ENCODE peak calls at places on chromosomes 5 and 9, in seven cellular contexts. One of them, this sample, is unnamed.

GRCh38 chr5:73797142-73797530 is 171.1 kb downstream of the ARHGEF28 start:
- DNase-seq in endothelial cell of umbilical vein: no peak
- DNase-seq in fibroblast of lung: no peak
- DNase-seq in hepatocyte: no peak
- DNase-seq in cardiac fibroblast: peak
- DNase-seq in transverse colon: no peak
- DNase-seq in IMR-90: peak
- DNase-seq in this sample: peak

GRCh38 chr9:115194216-115194615 is 76.3 kb upstream of the TNC start:
- DNase-seq in cardiac fibroblast: peak
- DNase-seq in IMR-90: peak
- DNase-seq in transverse colon: no peak
- DNase-seq in fibroblast of lung: no peak
- DNase-seq in hepatocyte: no peak
- DNase-seq in endothelial cell of umbilical vein: no peak
- DNase-seq in this sample: peak

GRCh38 chr5:52837591-52838001 is 49.9 kb downstream of the ITGA1 start:
- DNase-seq in endothelial cell of umbilical vein: no peak
- DNase-seq in hepatocyte: no peak
- DNase-seq in IMR-90: peak
- DNase-seq in fibroblast of lung: peak
- DNase-seq in transverse colon: no peak
- DNase-seq in cardiac fibroblast: peak
- DNase-seq in this sample: peak

GRCh38 chr5:121319292-121319691 is 532.4 kb upstream of the FTMT start:
- DNase-seq in hepatocyte: no peak
- DNase-seq in IMR-90: no peak
- DNase-seq in endothelial cell of umbilical vein: no peak
- DNase-seq in transverse colon: no peak
- DNase-seq in fibroblast of lung: no peak
- DNase-seq in cardiac fibroblast: no peak
- DNase-seq in this sample: no peak

GRCh38 chr5:59100875-59101274 is 518.0 kb downstream of the RAB3C start:
- DNase-seq in IMR-90: no peak
- DNase-seq in transverse colon: no peak
- DNase-seq in hepatocyte: no peak
- DNase-seq in fibroblast of lung: no peak
- DNase-seq in cardiac fibroblast: no peak
- DNase-seq in endothelial cell of umbilical vein: no peak
- DNase-seq in this sample: no peak

GRCh38 chr5:69414885-69415583 is at the start of gene MARVELD2:
- DNase-seq in hepatocyte: peak
- DNase-seq in endothelial cell of umbilical vein: peak
- DNase-seq in fibroblast of lung: peak
- DNase-seq in cardiac fibroblast: no peak
- DNase-seq in IMR-90: peak
- DNase-seq in transverse colon: peak
- DNase-seq in this sample: peak

GRCh38 chr5:45508155-45508554 is 188.0 kb downstream of the HCN1 start:
- DNase-seq in cardiac fibroblast: no peak
- DNase-seq in transverse colon: no peak
- DNase-seq in endothelial cell of umbilical vein: no peak
- DNase-seq in fibroblast of lung: no peak
- DNase-seq in hepatocyte: no peak
- DNase-seq in IMR-90: no peak
- DNase-seq in this sample: no peak

GRCh38 chr5:51539232-51539631 is 156.0 kb downstream of the ISL1 start:
- DNase-seq in cardiac fibroblast: no peak
- DNase-seq in fibroblast of lung: no peak
- DNase-seq in transverse colon: no peak
- DNase-seq in hepatocyte: no peak
- DNase-seq in IMR-90: no peak
- DNase-seq in endothelial cell of umbilical vein: no peak
- DNase-seq in this sample: no peak

GRCh38 chr5:133902521-133903118 is 65.8 kb downstream of the C5orf15 start:
- DNase-seq in transverse colon: no peak
- DNase-seq in IMR-90: no peak
- DNase-seq in fibroblast of lung: no peak
- DNase-seq in cardiac fibroblast: no peak
- DNase-seq in hepatocyte: no peak
- DNase-seq in endothelial cell of umbilical vein: no peak
- DNase-seq in this sample: no peak

GRCh38 chr5:76479973-76480667 is 77.0 kb downstream of the IQGAP2 start:
- DNase-seq in fibroblast of lung: no peak
- DNase-seq in endothelial cell of umbilical vein: no peak
- DNase-seq in cardiac fibroblast: no peak
- DNase-seq in transverse colon: peak
- DNase-seq in IMR-90: no peak
- DNase-seq in hepatocyte: peak
- DNase-seq in this sample: no peak

GRCh38 chr9:75914936-75915335 is 24.5 kb downstream of the PCSK5 start:
- DNase-seq in transverse colon: no peak
- DNase-seq in IMR-90: no peak
- DNase-seq in cardiac fibroblast: no peak
- DNase-seq in fibroblast of lung: no peak
- DNase-seq in endothelial cell of umbilical vein: no peak
- DNase-seq in hepatocyte: no peak
- DNase-seq in this sample: no peak

GRCh38 chr5:151255621-151256286 is 2.8 kb downstream of the GM2A start:
- DNase-seq in cardiac fibroblast: no peak
- DNase-seq in fibroblast of lung: no peak
- DNase-seq in IMR-90: no peak
- DNase-seq in endothelial cell of umbilical vein: no peak
- DNase-seq in hepatocyte: no peak
- DNase-seq in transverse colon: peak
- DNase-seq in this sample: no peak

GRCh38 chr9:99197124-99197630 is 24.6 kb downstream of the ALG2 start:
- DNase-seq in hepatocyte: no peak
- DNase-seq in cardiac fibroblast: no peak
- DNase-seq in endothelial cell of umbilical vein: no peak
- DNase-seq in IMR-90: no peak
- DNase-seq in fibroblast of lung: no peak
- DNase-seq in transverse colon: no peak
- DNase-seq in this sample: no peak

GRCh38 chr5:156640751-156641241 is 209.3 kb upstream of the PPP1R2B start:
- DNase-seq in hepatocyte: no peak
- DNase-seq in fibroblast of lung: no peak
- DNase-seq in cardiac fibroblast: no peak
- DNase-seq in transverse colon: no peak
- DNase-seq in IMR-90: peak
- DNase-seq in endothelial cell of umbilical vein: no peak
- DNase-seq in this sample: peak

GRCh38 chr5:146758898-146759297 is 119.7 kb downstream of the PPP2R2B start:
- DNase-seq in fibroblast of lung: no peak
- DNase-seq in IMR-90: no peak
- DNase-seq in endothelial cell of umbilical vein: no peak
- DNase-seq in transverse colon: no peak
- DNase-seq in hepatocyte: no peak
- DNase-seq in cardiac fibroblast: no peak
- DNase-seq in this sample: no peak

GRCh38 chr9:124522121-124523098 is 15.2 kb upstream of the NR5A1 start:
- DNase-seq in fibroblast of lung: no peak
- DNase-seq in hepatocyte: no peak
- DNase-seq in IMR-90: peak
- DNase-seq in endothelial cell of umbilical vein: no peak
- DNase-seq in cardiac fibroblast: no peak
- DNase-seq in transverse colon: no peak
- DNase-seq in this sample: no peak

GRCh38 chr5:41707853-41708603 is 162.2 kb downstream of the OXCT1 start:
- DNase-seq in endothelial cell of umbilical vein: peak
- DNase-seq in hepatocyte: no peak
- DNase-seq in cardiac fibroblast: peak
- DNase-seq in fibroblast of lung: peak
- DNase-seq in IMR-90: peak
- DNase-seq in transverse colon: no peak
- DNase-seq in this sample: peak
- TF ChIP-seq CTCF in endothelial cell of umbilical vein: peak
- TF ChIP-seq CTCF in hepatocyte: peak
- TF ChIP-seq CTCF in cardiac fibroblast: peak
- TF ChIP-seq CTCF in fibroblast of lung: peak
- TF ChIP-seq CTCF in IMR-90: peak
- TF ChIP-seq CTCF in transverse colon: peak
- TF ChIP-seq CTCF in this sample: peak

DNA sequence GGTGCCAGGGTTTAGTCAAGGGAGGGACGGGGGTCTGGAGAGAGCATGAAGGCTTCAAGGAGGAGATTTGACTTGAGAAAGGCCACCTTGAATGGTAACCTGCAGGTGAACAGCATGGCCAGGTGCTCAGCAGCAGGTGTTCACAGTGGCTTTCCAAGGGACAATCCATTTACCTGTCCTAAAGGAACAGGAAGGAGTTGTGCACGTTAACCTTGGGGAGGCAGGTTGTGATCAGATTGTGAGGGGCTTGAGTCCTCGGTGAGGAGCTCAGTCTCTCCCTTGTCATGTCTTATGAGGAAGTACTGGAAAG is 120.1 kb upstream of the ERCC6L2 start:
- DNase-seq in hepatocyte: no peak
- DNase-seq in endothelial cell of umbilical vein: no peak
- DNase-seq in fibroblast of lung: no peak
- DNase-seq in IMR-90: no peak
- DNase-seq in cardiac fibroblast: no peak
- DNase-seq in transverse colon: no peak
- DNase-seq in this sample: no peak
- H3K4me3 ChIP-seq in hepatocyte: no peak
- H3K4me3 ChIP-seq in endothelial cell of umbilical vein: no peak
- H3K4me3 ChIP-seq in fibroblast of lung: no peak
- H3K4me3 ChIP-seq in IMR-90: no peak
- H3K4me3 ChIP-seq in cardiac fibroblast: no peak
- H3K4me3 ChIP-seq in transverse colon: no peak
- H3K4me3 ChIP-seq in this sample: no peak

GRCh38 chr9:37405350-37405749 is 17.1 kb upstream of the GRHPR start:
- DNase-seq in endothelial cell of umbilical vein: peak
- DNase-seq in fibroblast of lung: no peak
- DNase-seq in hepatocyte: no peak
- DNase-seq in IMR-90: no peak
- DNase-seq in transverse colon: no peak
- DNase-seq in cardiac fibroblast: no peak
- DNase-seq in this sample: no peak

GRCh38 chr9:37408933-37409710 is 13.4 kb upstream of the GRHPR start:
- DNase-seq in IMR-90: no peak
- DNase-seq in cardiac fibroblast: no peak
- DNase-seq in fibroblast of lung: no peak
- DNase-seq in transverse colon: peak
- DNase-seq in endothelial cell of umbilical vein: no peak
- DNase-seq in hepatocyte: no peak
- DNase-seq in this sample: no peak

GRCh38 chr9:37406603-37407401 is 15.7 kb upstream of the GRHPR start:
- DNase-seq in hepatocyte: no peak
- DNase-seq in IMR-90: no peak
- DNase-seq in transverse colon: no peak
- DNase-seq in endothelial cell of umbilical vein: no peak
- DNase-seq in cardiac fibroblast: no peak
- DNase-seq in fibroblast of lung: no peak
- DNase-seq in this sample: no peak

GRCh38 chr9:37405764-37406380 is 16.6 kb upstream of the GRHPR start:
- DNase-seq in fibroblast of lung: no peak
- DNase-seq in hepatocyte: no peak
- DNase-seq in transverse colon: no peak
- DNase-seq in IMR-90: no peak
- DNase-seq in endothelial cell of umbilical vein: no peak
- DNase-seq in cardiac fibroblast: peak
- DNase-seq in this sample: peak

DNA sequence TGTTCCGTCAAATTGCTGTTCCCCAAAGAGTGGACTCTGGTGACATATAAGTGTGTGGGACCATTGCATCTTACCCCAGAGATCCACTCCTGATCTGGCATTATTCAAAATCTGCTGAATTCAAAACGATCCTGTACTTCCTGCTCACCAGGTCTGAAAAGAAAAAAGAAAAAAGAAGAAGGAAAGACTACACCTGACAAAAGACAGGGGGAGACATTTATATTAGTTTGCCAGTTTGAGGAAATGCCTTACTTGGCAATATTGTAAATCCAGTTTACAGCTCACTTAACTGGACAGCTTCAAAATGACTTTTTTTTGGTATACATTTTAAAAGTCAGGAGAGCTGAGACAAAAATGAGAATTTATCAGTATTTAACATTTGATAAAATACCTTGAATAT is 15.0 kb upstream of the GRHPR start:
- DNase-seq in cardiac fibroblast: no peak
- DNase-seq in transverse colon: no peak
- DNase-seq in fibroblast of lung: no peak
- DNase-seq in IMR-90: no peak
- DNase-seq in hepatocyte: no peak
- DNase-seq in endothelial cell of umbilical vein: no peak
- DNase-seq in this sample: no peak
- TF ChIP-seq CTCF in cardiac fibroblast: no peak
- TF ChIP-seq CTCF in transverse colon: no peak
- TF ChIP-seq CTCF in fibroblast of lung: no peak
- TF ChIP-seq CTCF in IMR-90: peak
- TF ChIP-seq CTCF in hepatocyte: peak
- TF ChIP-seq CTCF in endothelial cell of umbilical vein: no peak
- TF ChIP-seq CTCF in this sample: peak

GRCh38 chr9:61665829-61666228 is 476.0 kb downstream of the SPATA31A7 start:
- DNase-seq in transverse colon: no peak
- DNase-seq in endothelial cell of umbilical vein: no peak
- DNase-seq in IMR-90: no peak
- DNase-seq in hepatocyte: no peak
- DNase-seq in cardiac fibroblast: no peak
- DNase-seq in fibroblast of lung: no peak
- DNase-seq in this sample: no peak
- H3K4me3 ChIP-seq in transverse colon: no peak
- H3K4me3 ChIP-seq in endothelial cell of umbilical vein: no peak
- H3K4me3 ChIP-seq in IMR-90: no peak
- H3K4me3 ChIP-seq in hepatocyte: no peak
- H3K4me3 ChIP-seq in cardiac fibroblast: no peak
- H3K4me3 ChIP-seq in fibroblast of lung: no peak
- H3K4me3 ChIP-seq in this sample: no peak

This sample was measured in AG10803.